ENCODE peak calls at places on chromosomes 6 and 20, in eight cellular contexts. P is CD8-positive, alpha-beta T cell; V is AG10803; Z is cardiac muscle cell; R is AG09309; E is type B pancreatic cell; M is RWPE1; C is HFF-Myc. G is an unnamed sample.

GRCh38 chr6:147205690-147206600 is 1.7 kb downstream of the STXBP5 start:
- DNase-seq in P (no peak), V (peak; percentile 22), Z (no peak), R (no peak), E (no peak), M (no peak), C (no peak), G (no peak)

GRCh38 chr6:144895890-144896289 is 610.8 kb downstream of the UTRN start:
- DNase-seq in P (no peak), V (no peak), Z (no peak), R (no peak), E (no peak), M (no peak), C (no peak), G (no peak)

GRCh38 chr20:41392871-41393704 is 26.5 kb upstream of the EMILIN3 start:
- DNase-seq in P (no peak), V (no peak), Z (no peak), R (no peak), E (no peak), M (no peak), C (no peak), G (no peak)

GRCh38 chr6:52514514-52514913 is 62.3 kb downstream of the TRAM2 start:
- DNase-seq in P (no peak), V (peak; percentile 93), Z (no peak), R (no peak), E (no peak), M (peak; percentile 65), C (peak; percentile 84), G (peak; percentile 54)

GRCh38 chr6:56753801-56754200 is 111.1 kb upstream of the DST start:
- DNase-seq in P (no peak), V (no peak), Z (no peak), R (no peak), E (no peak), M (no peak), C (no peak), G (no peak)

GRCh38 chr6:11381801-11382513 is 149.5 kb upstream of the NEDD9 start:
- DNase-seq in P (peak; percentile 64), V (no peak), Z (no peak), R (no peak), E (no peak), M (no peak), C (no peak), G (no peak)

GRCh38 chr6:149897015-149897697 is 757 bp downstream of the RAET1E start:
- DNase-seq in P (no peak), V (peak; percentile 97), Z (no peak), R (peak; percentile 87), E (no peak), M (peak; percentile 88), C (peak; percentile 58), G (no peak)

GRCh38 chr6:9292975-9293374 is 857.6 kb upstream of the SLC35B3 start:
- DNase-seq in P (no peak), V (peak; percentile 3), Z (no peak), R (peak; percentile 29), E (no peak), M (no peak), C (no peak), G (no peak)

GRCh38 chr20:63622096-63622495 is 4.8 kb downstream of the GMEB2 start:
- DNase-seq in P (no peak), V (no peak), Z (no peak), R (no peak), E (no peak), M (no peak), C (no peak), G (no peak)

GRCh38 chr6:32973934-32974333 is 5.5 kb downstream of the BRD2 start:
- DNase-seq in P (peak; percentile 30), V (peak; percentile 44), Z (no peak), R (no peak), E (no peak), M (no peak), C (no peak), G (no peak)

GRCh38 chr6:134047673-134048072 is 4.8 kb downstream of the SLC2A12 start:
- DNase-seq in P (no peak), V (no peak), Z (no peak), R (no peak), E (no peak), M (no peak), C (no peak), G (no peak)

GRCh38 chr20:25696384-25697131 is at the start of gene ZNF337:
- DNase-seq in P (peak; percentile 92), V (peak; percentile 92), Z (peak; percentile 98), R (peak; percentile 70), E (peak; percentile 96), M (peak; percentile 96), C (peak; percentile 85), G (peak; percentile 75)

GRCh38 chr6:28838634-28839442 is 84.9 kb downstream of the TRIM27 start:
- DNase-seq in P (peak; percentile 81), V (peak; percentile 78), Z (peak; percentile 92), R (peak; percentile 42), E (peak; percentile 92), M (peak; percentile 79), C (peak; percentile 68), G (peak; percentile 25)
- TF ChIP-seq CTCF in P (peak; percentile 63), V (peak; percentile 67), Z (peak; percentile 73), R (peak; percentile 81), E (peak; percentile 75), M (peak; percentile 78), C (peak; percentile 77), G (peak; percentile 82)

GRCh38 chr6:159461998-159462397 is 231.0 kb downstream of the SOD2 start:
- DNase-seq in P (no peak), V (no peak), Z (no peak), R (no peak), E (no peak), M (no peak), C (no peak), G (no peak)

GRCh38 chr6:159464827-159465226 is 228.2 kb downstream of the SOD2 start:
- DNase-seq in P (no peak), V (peak; percentile 27), Z (no peak), R (no peak), E (no peak), M (no peak), C (no peak), G (no peak)

GRCh38 chr6:159462446-159462845 is 230.6 kb downstream of the SOD2 start:
- DNase-seq in P (no peak), V (no peak), Z (no peak), R (no peak), E (no peak), M (no peak), C (no peak), G (no peak)

GRCh38 chr6:159461266-159461665 is 231.8 kb downstream of the SOD2 start:
- DNase-seq in P (no peak), V (peak; percentile 3), Z (no peak), R (no peak), E (no peak), M (no peak), C (no peak), G (no peak)

GRCh38 chr6:159463440-159463839 is 229.6 kb downstream of the SOD2 start:
- DNase-seq in P (no peak), V (peak; percentile 9), Z (no peak), R (no peak), E (no peak), M (no peak), C (no peak), G (no peak)
- TF ChIP-seq CTCF in P (no peak), V (peak; percentile 30), Z (peak; percentile 54), R (peak; percentile 41), E (peak; percentile 73), M (no peak), C (peak; percentile 23), G (no peak)

GRCh38 chr20:48636301-48636700 is 191.5 kb downstream of the PREX1 start:
- DNase-seq in P (no peak), V (no peak), Z (no peak), R (no peak), E (no peak), M (no peak), C (no peak), G (no peak)

GRCh38 chr20:48637461-48637860 is 190.3 kb downstream of the PREX1 start:
- DNase-seq in P (no peak), V (no peak), Z (no peak), R (no peak), E (no peak), M (no peak), C (no peak), G (no peak)

GRCh38 chr20:48635361-48635760 is 192.4 kb downstream of the PREX1 start:
- DNase-seq in P (no peak), V (no peak), Z (no peak), R (no peak), E (no peak), M (no peak), C (no peak), G (no peak)

GRCh38 chr20:48634641-48635040 is 193.2 kb downstream of the PREX1 start:
- DNase-seq in P (no peak), V (no peak), Z (no peak), R (no peak), E (no peak), M (no peak), C (no peak), G (no peak)

GRCh38 chr20:48635791-48636267 is 192.0 kb downstream of the PREX1 start:
- DNase-seq in P (peak; percentile 64), V (no peak), Z (peak; percentile 79), R (no peak), E (no peak), M (peak; percentile 81), C (no peak), G (no peak)
- TF ChIP-seq CTCF in P (peak; percentile 13), V (peak; percentile 76), Z (peak; percentile 93), R (peak; percentile 95), E (peak; percentile 91), M (peak; percentile 98), C (peak; percentile 94), G (peak; percentile 99)

GRCh38 chr20:46720019-46720418 is 10.6 kb downstream of the SLC2A10 start:
- DNase-seq in P (no peak), V (no peak), Z (no peak), R (no peak), E (no peak), M (no peak), C (no peak), G (no peak)

GRCh38 chr20:46712056-46712636 is 2.7 kb downstream of the SLC2A10 start:
- DNase-seq in P (no peak), V (no peak), Z (no peak), R (no peak), E (no peak), M (no peak), C (no peak), G (no peak)

GRCh38 chr20:46713957-46714834 is 4.7 kb downstream of the SLC2A10 start:
- DNase-seq in P (no peak), V (no peak), Z (no peak), R (no peak), E (no peak), M (no peak), C (no peak), G (no peak)

GRCh38 chr20:46717818-46718541 is 8.5 kb downstream of the SLC2A10 start:
- DNase-seq in P (no peak), V (no peak), Z (no peak), R (no peak), E (no peak), M (no peak), C (no peak), G (no peak)

DNA sequence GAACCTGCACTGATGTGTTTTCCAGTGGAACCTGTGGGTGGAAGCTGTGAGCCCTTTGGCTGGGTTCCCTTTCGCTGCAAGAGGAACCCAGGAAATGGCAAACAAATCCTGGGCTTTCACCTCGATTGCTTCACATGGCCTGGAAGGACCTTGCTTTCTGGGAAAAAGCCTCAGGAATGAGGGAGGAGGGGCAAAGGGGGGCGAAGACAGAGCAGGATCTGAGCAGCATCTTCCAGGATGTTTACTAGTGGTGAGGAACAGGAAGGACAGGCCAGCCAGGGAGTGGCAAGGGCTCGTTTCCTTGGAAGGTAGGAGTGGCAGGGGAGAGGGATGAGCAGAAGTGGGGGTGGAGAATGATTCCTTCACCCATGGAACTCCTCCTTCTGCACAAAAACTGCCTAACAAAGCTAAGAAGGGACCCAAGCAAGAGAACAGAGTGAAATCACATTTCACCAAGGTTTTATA is 5.9 kb downstream of the SLC2A10 start:
- DNase-seq in P (no peak), V (peak; percentile 95), Z (no peak), R (peak; percentile 68), E (no peak), M (peak; percentile 80), C (peak; percentile 40), G (no peak)
- TF ChIP-seq CTCF in P (no peak), V (peak; percentile 52), Z (peak; percentile 4), R (peak; percentile 19), E (peak; percentile 27), M (peak; percentile 67), C (no peak), G (no peak)

G was measured in kidney epithelial cell.